ENCODE peak calls at places on chromosomes 1 and 21, in nine cellular contexts. Z, C, L, B, W, N, H, E and Y are unnamed samples.

GRCh38 chr1:4124631-4125145 is 224.6 kb upstream of the C1orf174 start:
- DNase-seq in C (no peak), Z (no peak), H (no peak), W (no peak), N (no peak), L (no peak), B (no peak), E (no peak), Y (no peak)

GRCh38 chr1:115545791-115546733 is 95.7 kb upstream of the VANGL1 start:
- DNase-seq in B (peak; percentile 99), E (no peak), W (peak; percentile 99), Z (peak; percentile 86), H (peak; percentile 91), N (peak; percentile 92), C (peak; percentile 8), L (no peak), Y (no peak)

GRCh38 chr1:152024228-152024627 is 12.6 kb downstream of the S100A11 start:
- DNase-seq in C (no peak), N (no peak), H (no peak), E (no peak), W (peak; percentile 19), B (no peak), Z (no peak), L (no peak), Y (no peak)

GRCh38 chr1:115507256-115507589 is 134.5 kb upstream of the VANGL1 start:
- DNase-seq in N (peak; percentile 69), C (peak; percentile 10), H (peak; percentile 66), L (no peak), E (no peak), B (peak; percentile 45), Z (no peak), W (peak; percentile 59), Y (no peak)

GRCh38 chr1:164576311-164577271 is 17.6 kb downstream of the PBX1 start:
- DNase-seq in H (peak; percentile 44), W (peak; percentile 7), N (peak; percentile 86), Z (no peak), E (peak; percentile 31), B (no peak), L (peak; percentile 32), C (no peak), Y (no peak)

GRCh38 chr1:233304489-233305102 is 9.1 kb upstream of the PCNX2 start:
- DNase-seq in C (peak; percentile 22), Z (no peak), E (no peak), B (peak; percentile 30), W (peak; percentile 53), N (peak; percentile 53), L (peak; percentile 50), H (peak; percentile 51), Y (no peak)

GRCh38 chr1:179090923-179091322 is 9.1 kb downstream of the TOR3A start:
- DNase-seq in C (no peak), H (no peak), B (no peak), E (no peak), W (no peak), Z (no peak), N (no peak), L (no peak), Y (no peak)

GRCh38 chr1:213180833-213181232 is 129.8 kb downstream of the RPS6KC1 start:
- DNase-seq in N (no peak), Z (no peak), C (no peak), W (no peak), L (no peak), H (no peak), B (no peak), E (no peak), Y (no peak)

GRCh38 chr1:53550201-53550741 is 91.1 kb downstream of the DMRTB1 start:
- DNase-seq in W (no peak), C (no peak), B (no peak), N (no peak), Z (no peak), E (no peak), H (peak; percentile 48), L (no peak), Y (peak; percentile 6)

GRCh38 chr1:106266786-106267185 is 789.7 kb upstream of the PRMT6 start:
- DNase-seq in E (no peak), B (no peak), L (no peak), Z (no peak), H (no peak), C (no peak), N (no peak), W (peak; percentile 18), Y (no peak)

GRCh38 chr21:32599146-32599925 is 12.8 kb downstream of the CFAP298 start:
- DNase-seq in E (no peak), H (no peak), Z (no peak), L (no peak), W (peak; percentile 43), N (no peak), B (no peak), C (no peak), Y (no peak)

GRCh38 chr1:53341961-53342707 is 14.3 kb upstream of the LRP8 start:
- DNase-seq in Z (no peak), B (no peak), C (no peak), E (no peak), W (no peak), N (no peak), H (no peak), L (no peak), Y (no peak)

GRCh38 chr1:229339520-229339919 is 3.3 kb downstream of the CCSAP start:
- DNase-seq in Z (no peak), H (no peak), N (no peak), E (no peak), L (no peak), C (no peak), B (no peak), W (no peak), Y (no peak)

GRCh38 chr1:170168263-170168662 is 22.5 kb downstream of the NTMT2 start:
- DNase-seq in E (no peak), N (peak; percentile 67), B (peak; percentile 4), C (no peak), H (peak; percentile 52), L (no peak), W (peak; percentile 33), Z (peak; percentile 24), Y (no peak)

GRCh38 chr21:32918467-32919140 is 107.1 kb upstream of the OLIG2 start:
- DNase-seq in L (no peak), C (no peak), B (no peak), H (no peak), E (no peak), W (no peak), N (no peak), Z (no peak), Y (no peak)

GRCh38 chr1:52288286-52288685 is 77.7 kb downstream of the CC2D1B start:
- DNase-seq in Z (no peak), H (peak; percentile 17), E (no peak), C (no peak), N (peak; percentile 31), L (no peak), B (no peak), W (peak; percentile 81), Y (no peak)

GRCh38 chr1:54334996-54335395 is 71.2 kb downstream of the SSBP3 start:
- DNase-seq in N (peak; percentile 55), Z (peak; percentile 64), H (peak; percentile 60), B (no peak), L (no peak), C (no peak), E (peak; percentile 17), W (no peak), Y (peak; percentile 66)

GRCh38 chr1:198316681-198317080 is 159.9 kb downstream of the NEK7 start:
- DNase-seq in L (no peak), Z (no peak), B (no peak), H (no peak), C (no peak), E (no peak), N (no peak), W (no peak), Y (no peak)

GRCh38 chr1:222928212-222928611 is 113.4 kb downstream of the DISP1 start:
- DNase-seq in L (peak; percentile 15), C (no peak), N (peak; percentile 22), Z (no peak), E (peak; percentile 6), B (no peak), W (peak; percentile 61), H (no peak), Y (peak; percentile 80)

GRCh38 chr1:56200446-56200845 is 378.9 kb downstream of the PLPP3 start:
- DNase-seq in C (no peak), W (no peak), B (peak; percentile 22), L (no peak), E (no peak), H (peak; percentile 13), Z (no peak), N (no peak), Y (peak; percentile 29)

GRCh38 chr1:98405581-98406059 is 255.9 kb upstream of the SNX7 start:
- DNase-seq in E (no peak), N (no peak), C (peak; percentile 73), H (no peak), B (peak; percentile 27), Z (no peak), W (no peak), L (no peak), Y (no peak)